ENCODE peak calls at places on chromosomes 1 and 21, in seven cellular contexts. F is CD8-positive, alpha-beta T cell; N is Karpas-422; T is prostate gland; X is SK-N-SH; I is MM.1S; O is HepG2. P is an unnamed sample. For H3K27me3, H3K4me1 and H3K36me3, the result is how much of the 10 kb centered on the place peaks cover.

GRCh38 chr1:161825831-161826230 is 59.7 kb downstream of the ATF6 start:
- DNase-seq in F (no peak), N (no peak), T (no peak), X (no peak), I (no peak), O (no peak), P (no peak)

GRCh38 chr1:205488074-205488723 is 16.3 kb upstream of the CDK18 start:
- DNase-seq in F (peak), N (peak), T (peak), X (peak), I (peak), O (peak), P (peak)

GRCh38 chr1:27400035-27400962 is 7.9 kb downstream of the GPR3 start:
- DNase-seq in F (no peak), N (no peak), T (no peak), X (peak), I (no peak), O (no peak), P (no peak)

GRCh38 chr21:37458669-37459276 is 92.2 kb downstream of the DYRK1A start:
- DNase-seq in F (no peak), N (no peak), T (no peak), X (no peak), I (no peak), O (no peak), P (no peak)

GRCh38 chr1:216604771-216605170 is 118.5 kb downstream of the ESRRG start:
- DNase-seq in F (no peak), N (no peak), T (no peak), X (no peak), I (no peak), O (no peak), P (no peak)

GRCh38 chr21:45509566-45510465 is 32.4 kb downstream of the SLC19A1 start:
- DNase-seq in F (no peak), N (no peak), T (no peak), X (peak), I (no peak), O (no peak), P (no peak)

GRCh38 chr1:88549536-88549935 is 134.5 kb upstream of the PKN2 start:
- DNase-seq in F (no peak), N (no peak), T (no peak), X (no peak), I (peak), O (no peak), P (peak)

GRCh38 chr1:232248276-232248803 is 381.6 kb downstream of the SIPA1L2 start:
- DNase-seq in F (no peak), N (no peak), T (no peak), X (peak), I (no peak), O (no peak), P (no peak)

GRCh38 chr1:155645024-155645423 is 35.0 kb downstream of the MSTO1 start:
- DNase-seq in F (no peak), N (no peak), T (no peak), X (no peak), I (no peak), O (no peak), P (no peak)

GRCh38 chr1:85321237-85321964 is 45.0 kb upstream of the BCL10 start:
- DNase-seq in F (no peak), N (no peak), T (no peak), X (no peak), I (no peak), O (no peak), P (no peak)

GRCh38 chr1:183051546-183051945 is 28.3 kb downstream of the LAMC1 start:
- DNase-seq in F (no peak), N (no peak), T (no peak), X (peak), I (no peak), O (no peak), P (no peak)

GRCh38 chr1:231192620-231193163 is 30.8 kb downstream of the TRIM67 start:
- DNase-seq in F (no peak), N (no peak), T (no peak), X (peak), I (no peak), O (no peak), P (no peak)

GRCh38 chr1:170674239-170674638 is 10.3 kb downstream of the PRRX1 start:
- DNase-seq in F (no peak), N (no peak), T (no peak), X (no peak), I (no peak), O (no peak), P (no peak)

GRCh38 chr21:31596055-31596454 is 63.4 kb upstream of the SOD1 start:
- DNase-seq in F (no peak), N (no peak), T (no peak), X (no peak), I (no peak), O (no peak), P (no peak)

GRCh38 chr1:25909062-25909461 is 2.8 kb upstream of the STMN1 start:
- DNase-seq in F (no peak), N (no peak), T (no peak), X (no peak), I (no peak), O (peak), P (no peak)

GRCh38 chr1:8462298-8462946 is 144.5 kb downstream of the SLC45A1 start:
- DNase-seq in F (no peak), N (no peak), T (peak), X (no peak), I (no peak), O (no peak), P (no peak)

GRCh38 chr1:197144570-197145325 is 1.7 kb downstream of the ASPM start:
- DNase-seq in F (no peak), N (peak), T (no peak), X (peak), I (peak), O (peak), P (peak)

GRCh38 chr1:116737020-116737854 is 17.0 kb upstream of the CD2 start:
- DNase-seq in F (peak), N (peak), T (peak), X (peak), I (peak), O (peak), P (peak)

GRCh38 chr1:163013826-163014600 is 55.1 kb upstream of the RGS4 start:
- DNase-seq in F (no peak), N (no peak), T (no peak), X (no peak), I (peak), O (no peak), P (no peak)

GRCh38 chr1:227805606-227806197 is 9.8 kb upstream of the PRSS38 start:
- DNase-seq in F (no peak), N (no peak), T (no peak), X (no peak), I (no peak), O (no peak), P (no peak)

GRCh38 chr1:222073307-222073995 is 331.6 kb upstream of the DUSP10 start:
- DNase-seq in F (no peak), N (no peak), T (no peak), X (no peak), I (no peak), O (no peak), P (no peak)

GRCh38 chr1:9767964-9768668 is 55.6 kb downstream of the CLSTN1 start:
- DNase-seq in F (no peak), N (peak), T (no peak), X (peak), I (no peak), O (no peak), P (peak)

GRCh38 chr1:210727709-210728108 is 399.0 kb downstream of the HHAT start:
- DNase-seq in F (no peak), N (no peak), T (no peak), X (no peak), I (no peak), O (no peak), P (no peak)

GRCh38 chr1:175749075-175749474 is 5.7 kb upstream of the TNR start:
- DNase-seq in F (no peak), N (no peak), T (no peak), X (no peak), I (no peak), O (no peak), P (no peak)

GRCh38 chr1:1304331-1305299 is 3.1 kb downstream of the ACAP3 start:
- DNase-seq in F (no peak), N (peak), T (peak), X (peak), I (no peak), O (peak), P (peak)

GRCh38 chr1:92476071-92476607 is 10.6 kb downstream of the GFI1 start:
- DNase-seq in F (peak), N (no peak), T (no peak), X (no peak), I (no peak), O (no peak), P (no peak)

GRCh38 chr1:112793631-112794565 is 78.8 kb upstream of the PPM1J start:
- DNase-seq in F (no peak), N (no peak), T (no peak), X (no peak), I (no peak), O (no peak), P (no peak)

GRCh38 chr1:186482661-186483255 is 21.8 kb upstream of the PDC start:
- DNase-seq in F (peak), N (peak), T (peak), X (peak), I (peak), O (peak), P (peak)

GRCh38 chr21:35864039-35864438 is 196.3 kb downstream of the SETD4 start:
- DNase-seq in F (no peak), N (no peak), T (no peak), X (no peak), I (no peak), O (no peak), P (no peak)

GRCh38 chr1:241413974-241414373 is 57.0 kb upstream of the RGS7 start:
- DNase-seq in F (no peak), N (no peak), T (no peak), X (no peak), I (no peak), O (no peak), P (no peak)

GRCh38 chr1:94304553-94304952 is 67.2 kb upstream of the ARHGAP29 start:
- DNase-seq in F (no peak), N (no peak), T (no peak), X (no peak), I (no peak), O (no peak), P (no peak)

GRCh38 chr1:159172599-159173291 is 1.3 kb downstream of the CADM3 start:
- DNase-seq in F (no peak), N (no peak), T (no peak), X (peak), I (no peak), O (no peak), P (no peak)

GRCh38 chr1:205810448-205811157 is 2.4 kb downstream of the SLC41A1 start:
- DNase-seq in F (no peak), N (no peak), T (no peak), X (no peak), I (no peak), O (no peak), P (no peak)

DNA sequence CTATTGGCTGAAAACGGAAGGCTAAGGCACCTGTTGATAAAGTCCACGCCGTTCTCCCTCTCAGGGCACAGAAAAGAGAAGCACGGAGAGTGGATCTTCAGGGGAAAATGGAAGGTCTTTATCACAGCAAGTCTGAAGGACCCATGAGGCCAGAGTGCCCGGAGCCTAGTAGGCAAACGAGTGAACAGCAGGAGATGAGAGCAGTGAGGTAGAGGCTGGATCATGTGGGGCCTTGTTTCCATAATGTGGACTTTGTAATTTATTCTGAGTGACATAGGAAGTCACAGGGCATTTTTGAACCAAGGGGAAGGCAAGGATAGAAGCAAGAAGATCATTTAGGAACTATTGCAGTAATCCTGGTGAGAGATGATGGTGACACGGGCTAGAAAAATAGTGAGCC is 287.2 kb upstream of the NRIP1 start:
- DNase-seq in F (no peak), N (no peak), T (no peak), X (no peak), I (no peak), O (peak), P (no peak)
- H3K27me3 ChIP-seq in F (under half), N (under half), T (under half), X (under half), I (under half), O (under half), P (under half)

GRCh38 chr1:203289982-203290260 is 15.4 kb upstream of the BTG2 start:
- DNase-seq in F (no peak), N (no peak), T (no peak), X (no peak), I (no peak), O (no peak), P (no peak)
- H3K4me1 ChIP-seq in F (half or more), N (half or more), T (under half), X (under half), I (half or more), O (under half), P (under half)

GRCh38 chr1:177511036-177511435 is 340.3 kb downstream of the BRINP2 start:
- DNase-seq in F (no peak), N (no peak), T (no peak), X (no peak), I (no peak), O (no peak), P (no peak)
- H3K36me3 ChIP-seq in F (under half), N (under half), T (under half), X (under half), I (under half), O (under half), P (under half)

DNA sequence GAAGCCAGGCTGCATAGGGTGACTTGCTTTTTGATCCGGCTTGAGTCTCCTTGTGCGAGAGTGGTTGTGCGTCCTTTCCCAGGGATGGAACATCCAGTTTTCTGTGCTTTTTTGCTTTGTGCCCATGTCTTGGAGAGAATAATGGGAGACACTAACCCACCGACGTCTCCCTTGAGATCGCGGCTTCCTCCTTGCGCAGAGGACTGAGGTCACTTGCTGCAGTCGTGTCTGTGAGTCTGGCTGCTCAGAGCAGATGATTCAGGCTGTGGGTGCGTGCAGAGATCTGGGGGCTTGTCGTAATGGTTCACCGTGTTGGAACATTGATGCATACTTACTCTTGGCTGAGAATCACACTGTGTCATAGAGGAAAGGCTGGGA is 164.5 kb upstream of the CACNA1E start:
- DNase-seq in F (no peak), N (no peak), T (no peak), X (no peak), I (no peak), O (no peak), P (no peak)
- H3K27me3 ChIP-seq in F (under half), N (under half), T (under half), X (under half), I (under half), O (under half), P (under half)

GRCh38 chr1:234728740-234729139 is 118.8 kb upstream of the IRF2BP2 start:
- DNase-seq in F (no peak), N (no peak), T (no peak), X (no peak), I (no peak), O (no peak), P (no peak)

GRCh38 chr1:234730542-234731370 is 120.8 kb upstream of the IRF2BP2 start:
- DNase-seq in F (peak), N (no peak), T (no peak), X (no peak), I (no peak), O (no peak), P (no peak)

GRCh38 chr1:234731371-234732085 is 121.5 kb upstream of the IRF2BP2 start:
- DNase-seq in F (no peak), N (no peak), T (no peak), X (no peak), I (no peak), O (peak), P (no peak)

GRCh38 chr1:234730110-234730509 is 120.1 kb upstream of the IRF2BP2 start:
- DNase-seq in F (no peak), N (no peak), T (no peak), X (no peak), I (no peak), O (no peak), P (no peak)

GRCh38 chr1:234729566-234729965 is 119.6 kb upstream of the IRF2BP2 start:
- DNase-seq in F (no peak), N (no peak), T (no peak), X (no peak), I (no peak), O (no peak), P (no peak)
- H3K4me1 ChIP-seq in F (half or more), N (under half), T (under half), X (half or more), I (under half), O (half or more), P (under half)

DNA sequence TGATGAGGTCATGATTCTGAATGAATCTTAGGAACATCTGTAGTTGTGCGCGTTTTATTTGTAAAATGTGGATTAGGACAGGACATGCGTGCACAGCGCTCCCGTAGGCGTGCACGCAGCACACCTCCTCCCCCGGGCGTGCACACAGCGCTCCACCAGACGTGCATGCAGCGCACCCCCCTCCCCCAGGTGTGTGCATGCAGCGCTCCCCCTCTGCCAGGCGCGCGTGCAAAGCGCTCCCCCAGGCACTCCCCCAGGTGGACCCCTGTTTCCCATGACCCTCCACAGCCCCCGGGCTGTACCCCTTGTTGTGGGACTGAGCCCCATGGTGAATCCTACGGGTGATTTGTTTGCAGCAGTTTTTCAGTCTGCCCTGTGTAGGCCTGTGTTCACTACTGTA is 61.6 kb downstream of the S100B start:
- DNase-seq in F (peak), N (no peak), T (no peak), X (peak), I (no peak), O (no peak), P (no peak)
- H3K36me3 ChIP-seq in F (under half), N (under half), T (under half), X (half or more), I (under half), O (under half), P (under half)

GRCh38 chr1:23566304-23566703 is 7.0 kb upstream of the ID3 start:
- DNase-seq in F (no peak), N (no peak), T (no peak), X (no peak), I (no peak), O (no peak), P (no peak)
- H3K27me3 ChIP-seq in F (under half), N (under half), T (under half), X (under half), I (under half), O (under half), P (under half)

GRCh38 chr21:34020005-34020847 is 53.2 kb upstream of the MRPS6 start:
- DNase-seq in F (no peak), N (peak), T (no peak), X (no peak), I (peak), O (peak), P (peak)

GRCh38 chr21:34018185-34018584 is 55.2 kb upstream of the MRPS6 start:
- DNase-seq in F (no peak), N (peak), T (no peak), X (no peak), I (peak), O (no peak), P (no peak)

GRCh38 chr21:34017127-34017961 is 56.0 kb upstream of the MRPS6 start:
- DNase-seq in F (no peak), N (peak), T (no peak), X (no peak), I (no peak), O (peak), P (no peak)

GRCh38 chr21:34019402-34019801 is 54.0 kb upstream of the MRPS6 start:
- DNase-seq in F (no peak), N (peak), T (no peak), X (no peak), I (no peak), O (no peak), P (no peak)

DNA sequence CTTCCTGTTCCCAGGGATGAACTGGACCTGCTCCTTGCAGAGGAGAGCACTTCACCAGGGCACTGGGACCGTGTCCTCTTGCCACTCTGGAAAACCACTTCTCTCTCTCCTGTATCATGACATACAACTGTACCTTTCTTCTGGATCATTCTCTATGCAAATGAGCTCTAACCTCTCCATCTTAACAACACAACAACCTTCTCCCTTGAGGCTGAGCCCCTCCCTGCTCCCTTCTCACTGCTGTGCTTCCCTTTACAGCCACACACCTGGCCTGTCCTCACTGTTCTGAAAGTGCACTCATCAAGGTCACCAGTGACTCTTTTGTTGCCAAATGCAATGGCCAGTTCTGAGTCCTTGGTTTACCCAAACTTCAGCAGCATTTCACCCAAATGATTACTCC is 54.5 kb upstream of the MRPS6 start:
- DNase-seq in F (no peak), N (peak), T (no peak), X (no peak), I (peak), O (no peak), P (no peak)
- H3K4me1 ChIP-seq in F (under half), N (half or more), T (under half), X (under half), I (under half), O (half or more), P (under half)

DNA sequence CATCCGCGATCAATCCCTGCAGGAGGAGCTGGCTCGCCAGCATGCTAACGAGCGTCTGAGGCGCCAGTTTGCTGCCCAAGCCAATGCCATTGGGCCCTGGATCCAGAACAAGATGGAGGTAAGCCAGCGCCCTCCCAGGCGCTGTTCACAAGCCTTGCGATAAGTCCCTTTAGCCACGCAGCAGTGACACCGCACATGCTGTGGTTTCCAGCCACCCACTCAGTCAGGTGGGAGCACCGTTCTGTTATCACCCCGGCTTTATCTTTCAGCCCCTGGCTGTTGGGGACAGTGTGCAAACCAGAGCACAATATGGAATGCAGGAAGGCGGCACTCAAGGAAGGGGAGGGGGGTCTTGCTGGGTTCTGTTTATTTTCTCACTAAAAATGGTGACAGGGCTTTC is 41.1 kb upstream of the MTR start:
- DNase-seq in F (no peak), N (no peak), T (no peak), X (no peak), I (no peak), O (no peak), P (no peak)
- H3K36me3 ChIP-seq in F (under half), N (under half), T (under half), X (under half), I (under half), O (under half), P (under half)

P was measured in HAP-1.